ENCODE peak calls at places on chromosomes 12 and 14, in eight cellular contexts. U is pancreas, J is Calu3, B is NCI-H524 treated with DMSO at 0.1 percent for 48 hours, W is progenitor cell of endocrine pancreas, Z is neural crest cell, G is bronchial epithelial cell, A is nephron progenitor cell. M is an unnamed sample.

GRCh38 chr12:42094277-42094676 is 50.4 kb downstream of the GXYLT1 start:
- DNase-seq in W (no peak), A (no peak), J (no peak), Z (no peak), U (no peak), G (peak; percentile 62), B (no peak), M (peak; percentile 80)

GRCh38 chr12:112751844-112752243 is 39.7 kb upstream of the RPH3A start:
- DNase-seq in U (no peak), G (no peak), A (no peak), B (no peak), Z (no peak), J (no peak), W (no peak), M (no peak)

GRCh38 chr14:24430143-24430681 is 458 bp downstream of the KHNYN start:
- DNase-seq in Z (peak; percentile 49), A (peak; percentile 69), U (peak; percentile 85), J (peak; percentile 72), B (no peak), W (peak; percentile 63), G (peak; percentile 42), M (peak; percentile 82)

GRCh38 chr12:116520801-116521471 is 38.2 kb upstream of the MAP1LC3B2 start:
- DNase-seq in U (no peak), W (no peak), Z (no peak), B (no peak), A (no peak), J (no peak), G (no peak), M (peak; percentile 73)

GRCh38 chr12:3772380-3772779 is 19.5 kb upstream of the CRACR2A start:
- DNase-seq in B (no peak), J (no peak), W (no peak), G (peak; percentile 38), A (no peak), U (no peak), Z (no peak), M (no peak)

GRCh38 chr12:19850341-19851065 is 411.2 kb downstream of the AEBP2 start:
- DNase-seq in G (no peak), W (no peak), A (no peak), B (no peak), Z (no peak), U (no peak), J (no peak), M (peak; percentile 57)

GRCh38 chr14:104370256-104370870 is 209.2 kb upstream of the C14orf180 start:
- DNase-seq in A (peak; percentile 32), G (no peak), J (peak; percentile 26), W (no peak), B (peak; percentile 47), Z (no peak), U (no peak), M (peak; percentile 37)

GRCh38 chr14:105528197-105528858 is 1.9 kb downstream of the TMEM121 start:
- DNase-seq in A (peak; percentile 86), B (peak; percentile 27), J (peak; percentile 85), W (peak; percentile 66), U (peak; percentile 94), G (peak; percentile 25), Z (peak; percentile 79), M (peak; percentile 88)

GRCh38 chr14:24058260-24058950 is 6.6 kb downstream of the CARMIL3 start:
- DNase-seq in A (peak; percentile 42), J (peak; percentile 41), G (peak; percentile 34), B (peak; percentile 6), Z (peak; percentile 26), U (peak; percentile 82), W (no peak), M (peak; percentile 76)

GRCh38 chr14:104502060-104502459 is 77.5 kb upstream of the C14orf180 start:
- DNase-seq in A (no peak), W (no peak), J (no peak), G (no peak), Z (no peak), B (no peak), U (no peak), M (no peak)

GRCh38 chr12:120755269-120755668 is 29.6 kb downstream of the ACADS start:
- DNase-seq in W (no peak), Z (no peak), U (no peak), J (no peak), A (no peak), G (no peak), B (no peak), M (no peak)

GRCh38 chr14:37091651-37092050 is 80.8 kb downstream of the SLC25A21 start:
- DNase-seq in W (no peak), A (no peak), Z (no peak), J (no peak), B (no peak), G (no peak), U (no peak), M (peak; percentile 89)

M was measured in Daoy.